ENCODE peak calls at places on chromosomes 16 and 17, in six cellular contexts. X is left lung; N is neuronal stem cell; Y is CD4-positive, CD25-positive, alpha-beta regulatory T cell; H is CD8-positive, alpha-beta memory T cell; V is mesendoderm. R is an unnamed sample.

GRCh38 chr17:16516594-16517018 is 24.6 kb upstream of the LRRC75A start:
- DNase-seq in V (peak; percentile 75), X (peak; percentile 44), H (no peak), N (no peak), Y (no peak), R (no peak)

GRCh38 chr16:67441289-67441753 is 10.4 kb downstream of the HSD11B2 start:
- DNase-seq in V (no peak), X (peak; percentile 87), N (no peak), H (no peak), Y (no peak), R (peak; percentile 58)

GRCh38 chr17:35183332-35183731 is 10.9 kb downstream of the SLC35G3 start:
- DNase-seq in Y (no peak), X (no peak), N (no peak), H (no peak), V (peak; percentile 11), R (no peak)

GRCh38 chr16:16067127-16067526 is 117.7 kb downstream of the ABCC1 start:
- DNase-seq in Y (no peak), V (no peak), H (no peak), X (no peak), N (no peak), R (no peak)

GRCh38 chr16:57614546-57615343 is 13.7 kb upstream of the ADGRG1 start:
- DNase-seq in H (peak; percentile 48), X (peak; percentile 22), N (no peak), V (no peak), Y (no peak), R (no peak)

GRCh38 chr16:360698-361336 is 8.3 kb upstream of the AXIN1 start:
- DNase-seq in Y (no peak), X (no peak), H (no peak), V (no peak), N (no peak), R (no peak)

GRCh38 chr17:16491703-16492612 is at the start of gene LRRC75A:
- DNase-seq in X (peak; percentile 51), H (peak; percentile 66), N (peak; percentile 76), V (peak; percentile 58), Y (peak; percentile 42), R (peak; percentile 49)

GRCh38 chr16:2963611-2964415 is at the start of gene KREMEN2:
- DNase-seq in Y (no peak), X (no peak), N (peak; percentile 64), V (peak; percentile 90), H (peak; percentile 55), R (no peak)

GRCh38 chr16:71933913-71934696 is 38.8 kb downstream of the IST1 start:
- DNase-seq in Y (no peak), N (no peak), X (no peak), H (no peak), V (no peak), R (no peak)

GRCh38 chr16:29663020-29663828 is at the start of gene SPN:
- DNase-seq in X (no peak), N (no peak), Y (peak; percentile 11), H (peak; percentile 66), V (no peak), R (no peak)

GRCh38 chr17:40425741-40426140 is 8.0 kb upstream of the TOP2A start:
- DNase-seq in N (no peak), V (no peak), X (peak; percentile 20), Y (no peak), H (no peak), R (no peak)

GRCh38 chr17:66900126-66901010 is 64.1 kb upstream of the CACNG4 start:
- DNase-seq in Y (no peak), X (no peak), N (no peak), V (no peak), H (no peak), R (no peak)

GRCh38 chr17:17351901-17352781 is 49.0 kb downstream of the NT5M start:
- DNase-seq in V (peak; percentile 24), N (no peak), X (no peak), H (no peak), Y (no peak), R (peak; percentile 49)

GRCh38 chr17:8821446-8822105 is 22.4 kb upstream of the MFSD6L start:
- DNase-seq in N (no peak), H (no peak), V (no peak), X (no peak), Y (no peak), R (no peak)

GRCh38 chr16:4814542-4815173 is 12.2 kb upstream of the ROGDI start:
- DNase-seq in Y (no peak), N (no peak), V (peak; percentile 30), X (no peak), H (no peak), R (no peak)

GRCh38 chr16:4825196-4825595 is 21.9 kb downstream of the GLYR1 start:
- DNase-seq in N (no peak), V (no peak), Y (no peak), H (no peak), X (no peak), R (peak; percentile 60)

DNA sequence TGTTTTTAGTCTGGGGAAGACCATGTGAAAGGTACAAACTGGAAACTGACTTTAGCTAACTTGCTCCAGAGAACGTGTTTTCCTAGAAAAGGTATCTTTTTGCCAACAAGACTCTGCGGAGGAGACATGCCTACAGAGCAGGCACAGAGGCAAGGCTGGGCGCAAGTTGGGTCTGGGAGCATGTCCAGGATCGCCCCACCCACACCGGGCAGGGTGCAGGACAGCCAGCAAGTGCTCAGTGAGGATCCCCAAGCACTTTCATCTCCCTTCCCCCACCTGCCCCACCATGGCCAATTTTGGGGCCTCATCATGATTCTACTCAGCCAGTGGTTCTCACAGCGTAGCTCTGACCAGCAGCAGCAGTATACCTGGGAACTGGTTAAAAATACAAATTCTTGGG is 18.2 kb upstream of the ROGDI start:
- DNase-seq in V (no peak), N (no peak), Y (no peak), X (no peak), H (no peak), R (no peak)
- H3K36me3 ChIP-seq in V (peaks cover 23% of the 10 kb centered on the region), N (peaks cover 88% of the 10 kb centered on the region), Y (peaks cover 61% of the 10 kb centered on the region), X (peaks cover 100% of the 10 kb centered on the region), H (peaks cover 35% of the 10 kb centered on the region), R (peaks cover 95% of the 10 kb centered on the region)

GRCh38 chr17:79627766-79628690 is 17.2 kb upstream of the RBFOX3 start:
- DNase-seq in X (peak; percentile 12), H (peak; percentile 9), Y (no peak), N (no peak), V (no peak), R (peak; percentile 3)
- H3K27me3 ChIP-seq in X (peaks cover 56% of the 10 kb centered on the region), H (peaks cover 5% of the 10 kb centered on the region), Y (no peaks in the 10 kb centered on the region), N (peaks cover 31% of the 10 kb centered on the region), V (no peaks in the 10 kb centered on the region), R (peaks cover 86% of the 10 kb centered on the region)

GRCh38 chr16:50603206-50604064 is 55.2 kb downstream of the NKD1 start:
- DNase-seq in X (no peak), V (no peak), Y (no peak), H (no peak), N (no peak), R (no peak)

GRCh38 chr16:50606431-50607050 is 58.3 kb downstream of the NKD1 start:
- DNase-seq in X (no peak), H (no peak), V (no peak), Y (no peak), N (no peak), R (no peak)

GRCh38 chr16:50604065-50604418 is 55.8 kb downstream of the NKD1 start:
- DNase-seq in V (no peak), N (no peak), X (no peak), Y (no peak), H (no peak), R (no peak)

GRCh38 chr16:50605733-50606430 is 57.7 kb downstream of the NKD1 start:
- DNase-seq in N (no peak), H (no peak), Y (no peak), X (no peak), V (no peak), R (no peak)

GRCh38 chr16:50604610-50605009 is 56.4 kb downstream of the NKD1 start:
- DNase-seq in X (no peak), N (no peak), V (no peak), H (no peak), Y (no peak), R (no peak)
- H3K36me3 ChIP-seq in X (no peaks in the 10 kb centered on the region), N (no peaks in the 10 kb centered on the region), V (no peaks in the 10 kb centered on the region), H (no peaks in the 10 kb centered on the region), Y (no peaks in the 10 kb centered on the region), R (no peaks in the 10 kb centered on the region)

DNA sequence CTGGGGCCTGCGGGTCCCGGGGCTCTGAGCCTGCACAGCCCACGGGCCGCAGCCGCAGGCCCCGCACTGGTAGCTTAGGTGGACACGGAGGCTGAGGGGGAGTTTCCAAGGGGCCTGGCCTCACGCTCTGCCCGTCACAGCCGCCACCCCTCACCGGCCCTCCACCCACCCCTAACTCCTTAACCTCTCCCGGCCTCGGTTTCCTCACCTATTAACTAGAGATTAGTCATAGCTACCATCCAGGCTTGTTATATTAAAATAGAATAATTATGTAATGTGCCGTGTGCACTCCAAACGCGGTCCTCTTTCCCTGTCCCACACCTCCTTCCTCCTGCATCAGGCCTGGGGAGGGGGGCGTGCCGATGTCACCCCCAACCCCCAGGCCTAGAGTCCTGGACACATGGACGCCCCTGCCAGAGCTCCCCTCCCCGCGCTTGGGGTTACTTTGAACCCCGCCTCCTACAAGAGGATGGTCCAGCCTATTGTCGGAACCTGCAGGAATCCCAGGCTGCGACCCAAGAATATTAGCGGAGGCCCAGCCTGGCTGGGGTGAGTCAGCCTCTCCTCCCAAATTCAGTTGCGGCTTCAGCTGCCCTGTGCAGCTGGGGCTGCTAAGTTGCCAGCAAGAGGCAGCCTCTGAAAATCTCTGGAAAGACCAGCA is 17.3 kb downstream of the SOCS3 start:
- DNase-seq in H (no peak), V (peak; percentile 72), N (no peak), X (peak; percentile 70), Y (no peak), R (peak; percentile 63)
- H3K27me3 ChIP-seq in H (no peaks in the 10 kb centered on the region), V (no peaks in the 10 kb centered on the region), N (no peaks in the 10 kb centered on the region), X (no peaks in the 10 kb centered on the region), Y (no peaks in the 10 kb centered on the region), R (no peaks in the 10 kb centered on the region)

GRCh38 chr16:88002749-88003148 is 51.5 kb downstream of the BANP start:
- DNase-seq in Y (no peak), X (no peak), V (no peak), H (peak; percentile 18), N (no peak), R (no peak)
- H3K36me3 ChIP-seq in Y (peaks cover 44% of the 10 kb centered on the region), X (peaks cover 56% of the 10 kb centered on the region), V (no peaks in the 10 kb centered on the region), H (peaks cover 18% of the 10 kb centered on the region), N (peaks cover 25% of the 10 kb centered on the region), R (peaks cover 33% of the 10 kb centered on the region)

GRCh38 chr16:56349711-56350161 is 75.6 kb downstream of the AMFR start:
- DNase-seq in N (no peak), X (no peak), H (no peak), Y (no peak), V (no peak), R (peak; percentile 12)
- H3K27me3 ChIP-seq in N (no peaks in the 10 kb centered on the region), X (peaks cover 12% of the 10 kb centered on the region), H (no peaks in the 10 kb centered on the region), Y (no peaks in the 10 kb centered on the region), V (no peaks in the 10 kb centered on the region), R (no peaks in the 10 kb centered on the region)

GRCh38 chr16:1940273-1941161 is 2.5 kb downstream of the MSRB1 start:
- DNase-seq in Y (no peak), N (no peak), V (no peak), X (no peak), H (no peak), R (no peak)
- H3K36me3 ChIP-seq in Y (peaks cover 8% of the 10 kb centered on the region), N (peaks cover 30% of the 10 kb centered on the region), V (no peaks in the 10 kb centered on the region), X (peaks cover 51% of the 10 kb centered on the region), H (peaks cover 9% of the 10 kb centered on the region), R (peaks cover 37% of the 10 kb centered on the region)

GRCh38 chr16:88907768-88908167 is 41.3 kb upstream of the PABPN1L start:
- DNase-seq in X (no peak), Y (no peak), H (no peak), N (no peak), V (no peak), R (no peak)
- H3K27me3 ChIP-seq in X (peaks cover 14% of the 10 kb centered on the region), Y (no peaks in the 10 kb centered on the region), H (no peaks in the 10 kb centered on the region), N (peaks cover 15% of the 10 kb centered on the region), V (no peaks in the 10 kb centered on the region), R (peaks cover 16% of the 10 kb centered on the region)